ENCODE peak calls at places on chromosomes 12 and 14, in nine cellular contexts. C is body of pancreas, Y is IMR-90, B is H54, F is prostate gland, V is spleen, D is upper lobe of left lung, R is uterus, I is suprapubic skin. L is an unnamed sample.

GRCh38 chr12:27922591-27923139 is 49.9 kb downstream of the PTHLH start:
- DNase-seq in C (peak), Y (peak), B (peak), F (peak), V (no peak), D (no peak), R (peak), I (no peak), L (no peak)

GRCh38 chr12:121036810-121037326 is 2.2 kb downstream of the OASL start:
- DNase-seq in C (no peak), Y (peak), B (peak), F (no peak), V (no peak), D (no peak), R (no peak), I (no peak), L (no peak)

GRCh38 chr14:53950031-53950793 is 6.4 kb downstream of the BMP4 start:
- DNase-seq in C (no peak), Y (no peak), B (no peak), F (no peak), V (peak), D (peak), R (no peak), I (no peak), L (no peak)

GRCh38 chr14:98240396-98240795 is 1031.6 kb downstream of the BCL11B start:
- DNase-seq in C (no peak), Y (no peak), B (no peak), F (no peak), V (no peak), D (no peak), R (no peak), I (no peak), L (no peak)

GRCh38 chr12:121803861-121804416 is at the start of gene SETD1B:
- DNase-seq in C (peak), Y (peak), B (peak), F (no peak), V (peak), D (peak), R (peak), I (peak), L (no peak)

GRCh38 chr14:93430319-93430801 is 379 bp upstream of the UNC79 start:
- DNase-seq in C (peak), Y (no peak), B (no peak), F (no peak), V (no peak), D (peak), R (no peak), I (no peak), L (no peak)

GRCh38 chr14:75752907-75753594 is 92.0 kb downstream of the TTLL5 start:
- DNase-seq in C (no peak), Y (peak), B (no peak), F (no peak), V (no peak), D (no peak), R (no peak), I (no peak), L (no peak)

GRCh38 chr14:85528080-85528881 is 1.7 kb upstream of the FLRT2 start:
- DNase-seq in C (peak), Y (peak), B (no peak), F (peak), V (no peak), D (no peak), R (no peak), I (no peak), L (no peak)

GRCh38 chr12:109027767-109028166 is 6.9 kb upstream of the SVOP start:
- DNase-seq in C (no peak), Y (peak), B (no peak), F (no peak), V (no peak), D (no peak), R (no peak), I (no peak), L (no peak)

GRCh38 chr12:119311897-119312296 is 22.6 kb upstream of the CCDC60 start:
- DNase-seq in C (no peak), Y (no peak), B (no peak), F (no peak), V (no peak), D (no peak), R (no peak), I (no peak), L (no peak)
- TF ChIP-seq POLR2A in C (no peak), Y (no peak), B (no peak), F (no peak), V (no peak), D (no peak), R (no peak), I (no peak), L (no peak)

GRCh38 chr12:55831407-55831880 is 2.1 kb upstream of the DNAJC14 start:
- DNase-seq in C (no peak), Y (no peak), B (no peak), F (no peak), V (peak), D (no peak), R (no peak), I (peak), L (no peak)

GRCh38 chr12:55833056-55833455 is 3.7 kb upstream of the DNAJC14 start:
- DNase-seq in C (no peak), Y (no peak), B (no peak), F (no peak), V (peak), D (peak), R (no peak), I (no peak), L (no peak)

GRCh38 chr12:55829967-55830600 is 697 bp upstream of the DNAJC14 start:
- DNase-seq in C (peak), Y (no peak), B (no peak), F (peak), V (peak), D (peak), R (peak), I (peak), L (peak)

GRCh38 chr12:55828357-55828756 is 1.0 kb downstream of the DNAJC14 start:
- DNase-seq in C (no peak), Y (no peak), B (no peak), F (no peak), V (no peak), D (no peak), R (no peak), I (peak), L (no peak)

DNA sequence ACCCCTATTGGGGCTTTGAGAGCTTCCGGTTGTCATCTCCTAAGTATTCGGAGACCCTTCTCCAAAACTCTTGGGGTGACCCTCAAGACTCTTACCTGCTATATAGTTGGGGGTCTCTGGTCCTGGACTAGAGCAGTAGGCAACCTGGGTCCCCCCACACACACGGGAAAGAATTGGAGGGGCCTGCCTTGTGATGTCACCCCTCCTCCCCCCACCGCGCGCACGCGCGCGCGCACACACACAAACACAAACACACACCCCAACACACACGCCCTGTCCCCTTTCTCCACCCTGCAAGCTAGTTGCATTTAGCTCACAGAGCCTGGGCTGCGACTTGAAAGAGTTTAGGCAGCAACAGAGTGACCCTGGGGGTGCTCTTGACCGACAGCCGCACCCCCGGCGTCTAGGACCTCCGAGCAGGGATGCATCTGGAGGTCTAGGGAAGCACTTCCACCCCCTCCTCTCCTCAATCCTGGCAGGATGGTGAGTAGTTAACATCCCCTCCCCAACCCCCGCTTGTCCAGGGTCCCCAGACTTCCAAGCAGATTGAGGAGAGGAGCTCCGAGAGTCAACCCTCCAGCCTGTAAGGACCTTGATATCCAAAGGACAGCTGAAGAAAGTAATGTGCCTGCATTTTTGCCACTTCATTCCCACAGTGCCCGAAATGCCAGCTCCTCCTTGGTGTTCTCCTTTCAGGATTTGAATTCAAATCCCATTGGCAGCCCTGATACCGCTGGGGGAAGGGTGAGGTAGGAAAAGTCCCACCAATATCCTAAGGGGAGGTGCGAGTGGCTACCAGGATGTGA is 1.4 kb upstream of the DNAJC14 start:
- DNase-seq in C (peak), Y (peak), B (no peak), F (peak), V (peak), D (peak), R (peak), I (peak), L (peak)
- TF ChIP-seq POLR2A in C (no peak), Y (no peak), B (no peak), F (peak), V (peak), D (peak), R (peak), I (no peak), L (no peak)

DNA sequence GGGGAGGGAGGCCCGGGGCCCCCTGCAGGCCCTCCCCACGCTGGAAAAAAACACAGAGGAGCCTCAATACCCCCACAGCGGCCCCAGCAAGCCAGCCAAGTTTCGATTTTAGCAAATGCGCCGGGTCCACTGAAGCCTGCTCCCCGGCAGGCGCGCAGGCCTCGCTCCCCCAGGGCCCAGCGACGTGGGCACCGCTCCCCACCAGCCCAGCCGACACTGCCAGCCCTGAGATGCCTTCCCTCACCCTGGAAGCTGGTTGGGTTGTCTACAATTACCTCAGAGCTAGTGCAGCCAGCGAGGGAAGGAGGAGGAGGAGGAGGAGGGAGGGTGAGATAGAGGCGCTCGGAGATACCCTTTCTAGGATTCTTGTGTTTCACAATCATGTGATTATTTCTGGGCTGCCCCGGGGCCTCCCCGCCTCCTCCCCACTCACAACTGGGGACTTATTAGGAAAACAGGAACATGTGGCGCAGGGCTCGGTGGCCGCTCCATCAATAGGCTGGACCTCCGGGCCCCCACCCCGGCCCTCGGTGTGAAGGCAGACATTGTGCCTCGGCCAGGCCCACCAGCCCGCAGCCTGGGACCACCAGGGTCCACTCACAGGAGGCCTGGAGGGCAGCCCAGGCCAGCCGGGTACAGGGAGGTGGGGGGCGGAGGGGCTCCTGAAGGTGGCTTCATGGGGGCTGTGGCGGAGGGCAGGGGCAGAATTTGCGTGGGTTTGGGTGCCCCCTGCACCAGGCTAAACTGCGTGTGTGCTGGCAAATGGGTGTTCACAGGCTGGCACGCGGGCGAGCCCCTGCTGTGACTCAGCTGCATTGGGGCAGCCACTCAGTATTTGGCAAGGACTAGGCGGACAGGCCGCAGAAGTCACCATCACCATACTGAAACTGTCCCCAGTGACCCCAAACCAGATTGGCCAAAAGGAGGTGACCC is 109.9 kb downstream of the NCOR2 start:
- DNase-seq in C (no peak), Y (peak), B (no peak), F (peak), V (peak), D (peak), R (peak), I (peak), L (peak)
- TF ChIP-seq POLR2A in C (no peak), Y (no peak), B (no peak), F (no peak), V (no peak), D (no peak), R (peak), I (no peak), L (peak)

DNA sequence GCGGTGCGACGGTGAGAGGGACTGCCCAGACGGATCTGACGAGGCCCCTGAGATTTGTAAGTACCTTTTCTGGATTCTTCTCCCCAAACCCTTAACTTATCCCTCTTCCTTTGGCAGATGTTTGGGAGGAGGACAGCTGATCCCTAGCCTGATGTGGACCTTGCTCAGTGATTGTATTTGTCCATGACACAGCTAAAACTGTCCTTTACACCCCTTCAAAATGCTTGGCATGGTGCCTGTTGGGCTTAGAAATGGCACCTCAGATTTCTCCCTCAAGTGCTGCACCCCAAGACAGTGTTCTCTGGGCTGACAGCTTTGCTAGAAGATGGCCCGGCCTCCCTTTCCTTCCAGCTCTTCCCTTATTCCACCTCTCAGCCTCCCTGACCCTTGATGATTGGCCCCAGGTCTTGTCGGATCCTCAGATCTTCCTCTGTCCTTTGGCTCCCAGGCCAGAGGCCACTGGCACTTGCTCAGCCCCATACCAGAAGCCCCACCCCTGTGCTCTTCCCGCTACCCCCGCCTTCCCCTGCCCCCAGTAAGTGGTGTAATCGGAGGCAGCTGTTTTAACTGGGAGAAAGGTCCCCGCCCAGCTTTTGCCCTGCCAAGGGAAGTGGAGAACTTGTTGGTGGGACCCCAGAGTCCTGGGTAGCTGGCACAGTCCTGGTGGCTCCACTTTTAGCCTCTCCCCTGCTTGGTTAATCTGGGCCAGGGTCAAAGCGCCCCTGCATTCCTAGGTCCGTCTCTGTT is 8.7 kb downstream of the LRP1-AS start:
- DNase-seq in C (no peak), Y (no peak), B (no peak), F (no peak), V (no peak), D (no peak), R (peak), I (peak), L (no peak)
- TF ChIP-seq POLR2A in C (no peak), Y (no peak), B (no peak), F (no peak), V (no peak), D (no peak), R (no peak), I (no peak), L (no peak)

L was measured in GM12892.